ENCODE peak calls at places on chromosomes 5 and 9, in four cellular contexts. N, U, F and D are unnamed samples.

GRCh38 chr5:140267559-140268018 is 35.3 kb downstream of the PFDN1 start:
- DNase-seq in N (no peak), F (no peak), U (no peak), D (peak; percentile 92)

GRCh38 chr5:61504143-61504542 is 172.1 kb downstream of the ZSWIM6 start:
- DNase-seq in N (no peak), U (no peak), F (no peak), D (no peak)

GRCh38 chr9:84397151-84397728 is 56.7 kb upstream of the SLC28A3 start:
- DNase-seq in F (peak; percentile 63), U (peak; percentile 85), N (peak; percentile 31), D (peak; percentile 69)

GRCh38 chr9:86549920-86550319 is 195.7 kb upstream of the TUT7 start:
- DNase-seq in U (no peak), N (no peak), F (no peak), D (no peak)

GRCh38 chr5:29822499-29822898 is 1371.0 kb upstream of the CDH6 start:
- DNase-seq in U (no peak), N (no peak), F (no peak), D (no peak)

GRCh38 chr5:94778299-94778698 is 159.8 kb downstream of the SLF1 start:
- DNase-seq in N (no peak), U (no peak), F (no peak), D (no peak)

GRCh38 chr9:68643901-68644809 is 60.9 kb upstream of the PIP5K1B start:
- DNase-seq in F (no peak), N (no peak), U (peak; percentile 66), D (no peak)

GRCh38 chr9:122097679-122098315 is 4.7 kb upstream of the TTLL11 start:
- DNase-seq in U (no peak), N (no peak), F (no peak), D (no peak)

GRCh38 chr5:169426674-169427250 is 125.8 kb upstream of the SLIT3 start:
- DNase-seq in U (no peak), F (no peak), N (no peak), D (no peak)

GRCh38 chr9:77019010-77019809 is at the start of gene FOXB2:
- DNase-seq in N (no peak), U (no peak), F (no peak), D (no peak)

GRCh38 chr5:171520300-171521170 is 101.1 kb downstream of the FGF18 start:
- DNase-seq in U (no peak), F (no peak), N (peak; percentile 49), D (peak; percentile 20)

GRCh38 chr5:180785794-180786221 is 16.8 kb downstream of the MGAT1 start:
- DNase-seq in U (no peak), F (no peak), N (peak; percentile 80), D (peak; percentile 67)

GRCh38 chr5:135339623-135340022 is 59.4 kb downstream of the MACROH2A1 start:
- DNase-seq in U (peak; percentile 29), F (no peak), N (no peak), D (no peak)

GRCh38 chr9:112925058-112925641 is 34.5 kb upstream of the SLC46A2 start:
- DNase-seq in F (no peak), N (no peak), U (peak; percentile 60), D (peak; percentile 33)

GRCh38 chr5:100708625-100709171 is 173.5 kb downstream of the FAM174A start:
- DNase-seq in U (no peak), N (no peak), F (no peak), D (no peak)

GRCh38 chr5:7686794-7687193 is 164.1 kb downstream of the CFAP90 start:
- DNase-seq in U (no peak), N (no peak), F (no peak), D (no peak)

GRCh38 chr9:88421348-88421747 is 33.1 kb downstream of the SPIN1 start:
- DNase-seq in F (no peak), U (no peak), N (no peak), D (no peak)

GRCh38 chr9:124694394-124695279 is 76.5 kb downstream of the NR6A1 start:
- DNase-seq in N (no peak), F (no peak), U (no peak), D (no peak)

GRCh38 chr5:71895546-71895945 is 176.5 kb downstream of the CARTPT start:
- DNase-seq in U (peak; percentile 54), N (no peak), F (no peak), D (no peak)

GRCh38 chr5:34599471-34600117 is 56.5 kb upstream of the RAI14 start:
- DNase-seq in U (peak; percentile 83), N (no peak), F (no peak), D (no peak)

GRCh38 chr9:77218612-77219011 is 41.3 kb downstream of the VPS13A start:
- DNase-seq in F (no peak), N (no peak), U (no peak), D (peak; percentile 2)

GRCh38 chr5:98443916-98444315 is 329.5 kb upstream of the RGMB start:
- DNase-seq in N (no peak), U (no peak), F (no peak), D (no peak)
- H3K9me3 ChIP-seq in N (peaks cover 30% of the 10 kb centered on the region), U (peaks cover 17% of the 10 kb centered on the region), F (no peaks in the 10 kb centered on the region), D (peaks cover 2% of the 10 kb centered on the region)

GRCh38 chr9:137860361-137860760 is 17.2 kb upstream of the CACNA1B start:
- DNase-seq in F (no peak), U (no peak), N (no peak), D (no peak)
- H3K9me3 ChIP-seq in F (peaks cover 29% of the 10 kb centered on the region), U (peaks cover 9% of the 10 kb centered on the region), N (peaks cover 35% of the 10 kb centered on the region), D (no peaks in the 10 kb centered on the region)

GRCh38 chr9:102185371-102185770 is 446.9 kb upstream of the GRIN3A start:
- DNase-seq in F (no peak), N (no peak), U (no peak), D (no peak)

GRCh38 chr9:102185962-102186361 is 447.5 kb upstream of the GRIN3A start:
- DNase-seq in N (no peak), U (no peak), F (no peak), D (no peak)
- H3K9me3 ChIP-seq in N (no peaks in the 10 kb centered on the region), U (no peaks in the 10 kb centered on the region), F (no peaks in the 10 kb centered on the region), D (no peaks in the 10 kb centered on the region)

GRCh38 chr5:178984145-178985072 is 10.7 kb downstream of the GRM6 start:
- DNase-seq in U (no peak), N (no peak), F (no peak), D (no peak)
- H3K9me3 ChIP-seq in U (peaks cover 57% of the 10 kb centered on the region), N (peaks cover 91% of the 10 kb centered on the region), F (peaks cover 76% of the 10 kb centered on the region), D (peaks cover 5% of the 10 kb centered on the region)

GRCh38 chr9:118395415-118395814 is 691.2 kb downstream of the TLR4 start:
- DNase-seq in N (no peak), F (no peak), U (no peak), D (no peak)
- H3K9me3 ChIP-seq in N (no peaks in the 10 kb centered on the region), F (no peaks in the 10 kb centered on the region), U (no peaks in the 10 kb centered on the region), D (no peaks in the 10 kb centered on the region)

GRCh38 chr9:135745686-135746324 is 43.8 kb downstream of the KCNT1 start:
- DNase-seq in F (no peak), U (no peak), N (no peak), D (no peak)

GRCh38 chr9:135743021-135743420 is 41.0 kb downstream of the KCNT1 start:
- DNase-seq in N (no peak), U (no peak), F (no peak), D (no peak)

GRCh38 chr9:135745189-135745588 is 43.2 kb downstream of the KCNT1 start:
- DNase-seq in U (no peak), F (no peak), N (no peak), D (no peak)

GRCh38 chr9:135743546-135744332 is 41.8 kb downstream of the KCNT1 start:
- DNase-seq in N (no peak), F (no peak), U (no peak), D (no peak)

GRCh38 chr9:135744333-135745070 is 42.5 kb downstream of the KCNT1 start:
- DNase-seq in N (no peak), F (no peak), U (no peak), D (no peak)
- H3K9me3 ChIP-seq in N (no peaks in the 10 kb centered on the region), F (no peaks in the 10 kb centered on the region), U (no peaks in the 10 kb centered on the region), D (no peaks in the 10 kb centered on the region)

GRCh38 chr9:137269231-137269772 is 8.2 kb upstream of the TOR4A start:
- DNase-seq in U (peak; percentile 77), N (no peak), F (no peak), D (peak; percentile 46)
- H3K9me3 ChIP-seq in U (no peaks in the 10 kb centered on the region), N (no peaks in the 10 kb centered on the region), F (no peaks in the 10 kb centered on the region), D (no peaks in the 10 kb centered on the region)

DNA sequence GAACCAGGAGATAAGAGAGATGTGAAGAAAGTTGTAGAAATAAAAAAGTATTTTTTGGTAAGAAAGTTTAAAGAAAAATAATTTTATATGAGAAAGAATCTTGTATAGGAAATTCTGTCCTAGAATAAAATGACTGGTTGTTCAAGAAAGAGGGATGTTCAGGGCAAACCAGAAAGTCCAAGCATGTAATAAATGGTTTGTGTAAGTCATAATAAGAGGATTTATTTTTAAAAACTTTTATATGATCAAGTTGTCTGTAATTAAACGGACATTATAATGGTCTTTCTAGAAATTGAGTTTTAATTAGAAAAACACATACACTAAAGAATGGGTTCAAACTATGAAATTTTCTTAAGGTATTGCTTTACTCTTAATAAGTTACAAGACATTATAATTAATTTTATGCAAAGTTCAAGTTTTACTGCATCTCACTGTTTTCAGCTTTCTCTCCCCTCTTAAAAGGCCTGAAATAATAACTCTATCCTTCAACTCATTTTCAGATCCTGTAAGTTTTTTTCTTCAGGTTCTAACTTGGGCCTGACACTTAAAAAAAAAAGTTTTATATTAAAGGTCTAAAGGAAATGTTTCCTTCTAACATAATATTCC is 56.1 kb upstream of the ZNF300 start:
- DNase-seq in U (no peak), F (no peak), N (no peak), D (no peak)
- H3K9me3 ChIP-seq in U (peaks cover 3% of the 10 kb centered on the region), F (peaks cover 57% of the 10 kb centered on the region), N (peaks cover 52% of the 10 kb centered on the region), D (no peaks in the 10 kb centered on the region)